ENCODE peak calls at places on chromosomes 7 and 10, in four cellular contexts. Q is WTC11, X is GM12878, O is K562. L is an unnamed sample.

GRCh38 chr7:159195926-159196325 is 51.3 kb upstream of the VIPR2 start:
- DNase-seq in O (no peak), Q (no peak), X (no peak), L (no peak)

GRCh38 chr7:158160199-158160598 is 427.4 kb downstream of the PTPRN2 start:
- DNase-seq in X (no peak), Q (no peak), O (no peak), L (no peak)

GRCh38 chr10:844552-844951 is 87.0 kb downstream of the LARP4B start:
- DNase-seq in Q (no peak), X (no peak), O (no peak), L (no peak)

GRCh38 chr10:36421999-36422398 is 703.4 kb upstream of the ANKRD30A start:
- DNase-seq in Q (no peak), O (no peak), X (no peak), L (no peak)

GRCh38 chr7:80439894-80440811 is 71.7 kb downstream of the GNAT3 start:
- DNase-seq in Q (no peak), O (no peak), X (no peak), L (peak; percentile 59)

GRCh38 chr10:3455385-3456334 is 283.1 kb upstream of the PITRM1 start:
- DNase-seq in X (no peak), Q (no peak), O (no peak), L (no peak)

GRCh38 chr7:99036531-99037175 is 107.3 kb downstream of the SMURF1 start:
- DNase-seq in O (peak; percentile 47), Q (peak; percentile 78), X (no peak), L (peak; percentile 68)

GRCh38 chr7:128211626-128212025 is 29.5 kb upstream of the LEP start:
- DNase-seq in Q (no peak), X (no peak), O (no peak), L (no peak)

GRCh38 chr7:114922151-114922651 is 307 bp downstream of the MDFIC start:
- DNase-seq in Q (peak; percentile 43), O (no peak), X (no peak), L (peak; percentile 63)

GRCh38 chr10:117590516-117590915 is 48.0 kb downstream of the EMX2 start:
- DNase-seq in X (no peak), O (no peak), Q (no peak), L (no peak)

GRCh38 chr7:100017300-100017699 is 1.9 kb downstream of the ZKSCAN1 start:
- DNase-seq in X (no peak), Q (no peak), O (no peak), L (no peak)

GRCh38 chr10:79054203-79055099 is 14.3 kb upstream of the ZMIZ1 start:
- DNase-seq in O (no peak), Q (no peak), X (no peak), L (no peak)

GRCh38 chr10:80204801-80205477 is 398 bp downstream of the ANXA11 start:
- DNase-seq in Q (no peak), O (peak; percentile 71), X (no peak), L (peak; percentile 81)

GRCh38 chr10:60942604-60943269 is 1.2 kb downstream of the RHOBTB1 start:
- DNase-seq in Q (no peak), X (no peak), O (peak; percentile 34), L (peak; percentile 16)

GRCh38 chr10:84178387-84178697 is 4.7 kb downstream of the GPR15LG start:
- DNase-seq in O (no peak), X (no peak), Q (no peak), L (no peak)

GRCh38 chr7:603152-603941 is 83.7 kb upstream of the PDGFA start:
- DNase-seq in O (peak; percentile 51), X (no peak), Q (no peak), L (no peak)

GRCh38 chr7:98528079-98528478 is 89.0 kb upstream of the NPTX2 start:
- DNase-seq in O (no peak), X (no peak), Q (no peak), L (no peak)

GRCh38 chr10:91032614-91033248 is 111.8 kb upstream of the ANKRD1 start:
- DNase-seq in X (no peak), Q (no peak), O (no peak), L (no peak)

GRCh38 chr7:120615703-120616102 is 242.2 kb downstream of the TSPAN12 start:
- DNase-seq in O (no peak), Q (no peak), X (peak; percentile 17), L (no peak)

GRCh38 chr7:120609136-120609753 is 248.7 kb downstream of the TSPAN12 start:
- DNase-seq in X (no peak), O (no peak), Q (no peak), L (no peak)

GRCh38 chr7:120617239-120617638 is 240.7 kb downstream of the TSPAN12 start:
- DNase-seq in O (no peak), Q (no peak), X (no peak), L (no peak)

DNA sequence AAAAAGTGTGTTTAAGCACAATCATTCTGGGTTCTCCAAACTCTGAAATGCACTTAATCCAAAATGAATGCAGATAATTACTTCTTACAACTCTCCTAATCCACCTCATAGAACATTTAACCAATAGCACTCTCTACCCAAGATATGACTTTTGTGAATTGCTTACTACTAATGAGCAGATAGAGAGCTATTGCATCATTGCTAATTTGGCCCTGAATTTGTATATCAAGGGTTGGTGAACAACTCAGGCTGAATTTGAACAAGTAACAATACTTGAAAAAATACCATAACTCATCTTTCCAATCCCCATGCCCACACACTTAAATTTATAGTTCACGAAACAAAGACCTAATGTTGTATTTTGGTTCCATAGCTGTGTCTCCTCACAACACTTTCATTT is 246.0 kb downstream of the TSPAN12 start:
- DNase-seq in X (no peak), O (no peak), Q (no peak), L (no peak)
- TF ChIP-seq USF1 in X (no peak), O (no peak), Q (no peak), L (no peak)

GRCh38 chr10:95791425-95791979 is 35.5 kb downstream of the ENTPD1 start:
- DNase-seq in Q (no peak), O (no peak), X (peak; percentile 75), L (no peak)

GRCh38 chr10:95787447-95787846 is 31.5 kb downstream of the ENTPD1 start:
- DNase-seq in X (no peak), O (no peak), Q (no peak), L (no peak)

GRCh38 chr10:95790982-95791381 is 35.0 kb downstream of the ENTPD1 start:
- DNase-seq in Q (no peak), O (no peak), X (no peak), L (no peak)

GRCh38 chr10:95789928-95790327 is 34.0 kb downstream of the ENTPD1 start:
- DNase-seq in Q (no peak), O (no peak), X (no peak), L (no peak)

DNA sequence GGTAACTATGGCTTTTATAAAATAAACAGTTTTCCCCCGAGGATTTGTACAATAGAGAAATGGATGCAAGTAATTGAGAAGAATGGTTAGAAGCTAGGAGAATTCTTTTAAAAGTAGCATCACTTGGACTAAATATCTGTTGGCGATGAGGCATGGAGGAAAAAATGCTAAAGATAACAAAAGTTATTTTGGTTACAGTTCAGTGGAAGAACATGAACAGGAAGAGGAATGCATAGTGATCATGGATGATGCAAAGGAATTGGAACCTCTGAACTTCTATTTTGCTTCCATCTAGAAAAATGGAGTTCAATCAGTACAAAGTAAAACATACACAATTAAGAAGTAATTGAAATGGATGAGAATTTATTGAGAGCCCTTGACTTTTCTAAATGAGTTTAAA is 32.9 kb downstream of the ENTPD1 start:
- DNase-seq in X (no peak), O (no peak), Q (no peak), L (no peak)
- TF ChIP-seq USF1 in X (no peak), O (no peak), Q (no peak), L (no peak)

GRCh38 chr10:124123141-124123540 is 29.7 kb upstream of the CHST15 start:
- DNase-seq in O (no peak), X (no peak), Q (no peak), L (no peak)
- TF ChIP-seq USF1 in O (no peak), X (no peak), Q (no peak), L (no peak)

GRCh38 chr7:108147031-108147563 is 16.9 kb upstream of the LAMB4 start:
- DNase-seq in Q (no peak), O (peak; percentile 22), X (no peak), L (no peak)
- TF ChIP-seq USF1 in Q (no peak), O (no peak), X (no peak), L (no peak)

GRCh38 chr10:126088144-126088543 is 191.8 kb downstream of the FANK1 start:
- DNase-seq in X (no peak), Q (no peak), O (no peak), L (peak; percentile 35)

GRCh38 chr10:126087274-126087673 is 190.9 kb downstream of the FANK1 start:
- DNase-seq in Q (no peak), X (no peak), O (no peak), L (no peak)

GRCh38 chr10:126094537-126094936 is 198.2 kb downstream of the FANK1 start:
- DNase-seq in Q (no peak), X (no peak), O (no peak), L (no peak)

GRCh38 chr10:126092806-126093205 is 196.4 kb downstream of the FANK1 start:
- DNase-seq in Q (no peak), O (no peak), X (no peak), L (no peak)

DNA sequence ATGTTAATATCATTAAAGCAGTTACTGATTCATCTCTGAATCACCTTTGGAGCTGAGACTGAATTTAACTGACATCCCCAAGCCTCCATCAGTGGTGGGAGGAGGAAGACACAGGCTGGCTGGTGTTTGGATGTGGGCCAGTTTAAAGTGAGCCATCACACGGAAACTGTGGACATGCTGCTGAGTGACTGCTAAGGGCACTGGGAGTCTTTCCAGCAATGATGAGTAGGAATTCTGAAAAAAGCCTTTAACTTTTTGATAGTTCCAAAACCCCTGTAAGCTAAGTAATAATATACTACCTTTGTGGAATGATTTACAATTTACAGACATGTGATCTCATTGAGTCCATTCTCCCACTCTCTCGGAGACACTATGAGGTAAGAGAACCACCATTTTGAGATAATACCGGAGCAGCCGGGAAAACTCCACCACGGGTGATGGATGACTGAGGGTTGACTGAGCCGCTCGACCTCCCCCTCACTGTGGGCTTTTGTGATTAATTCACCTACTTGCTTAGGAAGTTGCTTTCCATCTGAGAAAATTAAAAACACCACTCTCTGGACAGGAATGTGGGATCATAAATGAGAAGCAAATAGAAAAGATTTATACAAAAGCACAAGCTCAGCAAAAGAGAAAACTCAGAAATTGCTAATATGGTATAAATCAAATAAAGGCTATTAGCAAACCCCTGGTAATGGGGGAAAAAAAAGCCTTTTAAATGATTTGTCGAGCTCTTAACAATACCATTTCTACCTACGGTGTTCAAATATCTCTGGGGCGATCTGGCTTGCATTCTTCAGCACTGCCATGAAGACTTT is 194.8 kb downstream of the FANK1 start:
- DNase-seq in Q (no peak), O (no peak), X (no peak), L (no peak)
- TF ChIP-seq USF1 in Q (no peak), O (no peak), X (no peak), L (no peak)

DNA sequence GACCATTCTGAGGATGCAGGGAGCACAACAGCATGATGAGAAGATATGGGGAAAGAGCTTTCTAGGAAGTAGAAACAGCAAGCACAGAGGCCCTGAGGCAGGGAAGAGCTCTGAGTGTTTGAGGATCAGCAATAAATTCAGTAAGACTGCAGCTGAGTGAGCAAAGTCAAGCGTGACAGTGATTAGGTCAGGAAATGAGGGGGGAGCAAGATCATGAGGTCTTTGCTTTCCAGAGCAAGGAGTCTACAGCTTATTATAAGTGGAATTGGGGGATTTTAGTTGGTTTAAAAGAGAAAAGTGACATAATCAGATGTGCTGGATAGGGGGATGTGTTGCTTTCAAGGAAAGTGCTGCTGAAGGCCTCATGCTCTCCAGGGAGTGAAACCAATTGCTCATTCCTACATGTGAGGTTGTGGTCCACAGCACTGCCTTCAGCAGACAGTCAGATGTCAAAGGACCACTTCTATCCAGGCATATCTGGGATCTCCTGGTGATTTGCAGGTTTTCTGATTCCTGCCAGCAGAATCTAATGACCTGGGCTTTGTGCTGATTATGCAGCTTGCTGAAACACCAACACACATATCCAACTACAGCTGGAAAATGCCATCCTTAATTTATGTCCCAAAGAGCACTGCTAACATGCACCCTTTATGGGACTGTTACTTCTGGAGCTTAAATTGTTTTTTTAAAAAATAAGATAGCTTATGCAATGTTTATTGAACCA is 607.8 kb downstream of the KCNMA1 start:
- DNase-seq in O (no peak), X (no peak), Q (no peak), L (no peak)
- TF ChIP-seq USF1 in O (no peak), X (no peak), Q (no peak), L (no peak)